ENCODE peak calls at places on chromosomes 4 and X, in eight cellular contexts. C is dorsolateral prefrontal cortex; A is thoracic aorta; V is mucosa of descending colon; I is OCI-LY7; E is fibroblast of pulmonary artery; N is breast epithelium; F is CD8-positive, alpha-beta T cell. T is an unnamed sample.

GRCh38 chr4:154743683-154744340 is at the start of gene LRAT:
- DNase-seq in C (no peak), A (no peak), V (peak; percentile 72), I (no peak), E (no peak), N (peak; percentile 64), F (no peak), T (no peak)

GRCh38 chr4:87978656-87979055 is 3.1 kb downstream of the SPP1 start:
- DNase-seq in C (no peak), A (no peak), V (no peak), I (no peak), E (no peak), N (no peak), F (no peak), T (no peak)

GRCh38 chr4:48254381-48255072 is 15.1 kb downstream of the TEC start:
- DNase-seq in C (no peak), A (no peak), V (no peak), I (no peak), E (peak; percentile 79), N (no peak), F (no peak), T (no peak)

GRCh38 chrX:11435568-11435967 is 142.4 kb downstream of the AMELX start:
- DNase-seq in C (no peak), A (no peak), V (no peak), I (no peak), E (peak; percentile 84), N (no peak), F (no peak), T (peak; percentile 25)

GRCh38 chr4:24927039-24927438 is 14.2 kb upstream of the CCDC149 start:
- DNase-seq in C (no peak), A (no peak), V (no peak), I (no peak), E (no peak), N (no peak), F (no peak), T (no peak)

GRCh38 chrX:41688835-41689234 is at the start of gene GPR34:
- DNase-seq in C (no peak), A (no peak), V (no peak), I (no peak), E (no peak), N (no peak), F (no peak), T (no peak)

GRCh38 chr4:169847171-169847570 is 89.4 kb upstream of the HPF1 start:
- DNase-seq in C (no peak), A (no peak), V (no peak), I (no peak), E (no peak), N (no peak), F (no peak), T (no peak)

GRCh38 chr4:13711233-13711775 is 83.8 kb upstream of the BOD1L1 start:
- DNase-seq in C (no peak), A (no peak), V (no peak), I (no peak), E (no peak), N (no peak), F (no peak), T (no peak)

GRCh38 chrX:152601848-152602616 is 35.7 kb upstream of the GABRQ start:
- DNase-seq in C (no peak), A (no peak), V (no peak), I (peak; percentile 19), E (no peak), N (no peak), F (no peak), T (peak; percentile 13)

DNA sequence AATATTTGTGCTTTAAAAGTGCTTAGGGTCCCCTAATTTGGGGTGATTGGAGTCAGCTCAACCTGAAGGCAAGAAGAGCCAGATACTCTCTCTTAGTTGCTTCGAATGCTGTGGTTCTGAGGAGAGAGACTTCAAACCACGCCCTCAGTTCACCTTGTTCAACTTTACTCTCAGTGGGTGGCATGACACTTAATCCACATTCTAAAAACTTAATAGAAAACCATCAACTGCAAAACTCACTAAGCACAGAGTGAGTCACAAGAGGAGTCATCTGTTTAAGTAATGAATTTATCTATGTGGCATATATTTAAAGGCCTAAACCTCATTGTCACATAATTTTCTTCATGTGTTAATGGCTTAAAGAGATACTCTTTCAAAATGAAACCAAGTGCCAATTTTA is 99.5 kb upstream of the SLC4A4 start:
- DNase-seq in C (no peak), A (no peak), V (no peak), I (no peak), E (no peak), N (no peak), F (no peak), T (no peak)
- TF ChIP-seq CTCF in C (no peak), A (no peak), V (no peak), I (no peak), E (no peak), N (no peak), F (no peak), T (no peak)

DNA sequence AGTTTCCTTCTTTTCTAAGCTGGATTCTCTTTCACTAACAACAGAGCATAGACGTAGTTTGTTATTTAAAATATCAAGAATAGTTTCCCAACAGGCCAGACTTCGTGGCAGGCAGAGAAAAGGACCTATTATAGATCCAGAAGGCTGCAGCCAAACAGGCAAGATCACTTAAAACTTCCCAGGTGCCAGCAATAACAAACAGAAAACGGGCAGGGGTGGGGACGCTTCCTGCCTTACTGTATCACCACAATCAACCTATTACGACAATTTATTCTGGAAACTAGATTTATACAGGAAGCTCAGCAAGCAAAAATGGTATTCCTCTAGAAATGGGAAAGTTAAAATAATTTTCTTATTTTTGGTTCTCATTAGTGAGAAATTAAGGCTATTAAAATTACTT is 22.1 kb downstream of the RWDD4 start:
- DNase-seq in C (no peak), A (peak; percentile 19), V (no peak), I (no peak), E (no peak), N (no peak), F (no peak), T (no peak)
- H3K4me3 ChIP-seq in C (no peak overlapping the region), A (peak overlapping the region; percentile 57), V (no peak overlapping the region), I (no peak overlapping the region), E (no peak overlapping the region), N (peak overlapping the region; percentile 29), F (no peak overlapping the region), T (no peak overlapping the region)

GRCh38 chrX:139429913-139430312 is 100.6 kb upstream of the F9 start:
- DNase-seq in C (no peak), A (no peak), V (no peak), I (no peak), E (no peak), N (no peak), F (no peak), T (no peak)
- TF ChIP-seq CTCF in C (no peak), A (no peak), V (no peak), I (peak; percentile 21), E (no peak), N (no peak), F (no peak), T (no peak)

DNA sequence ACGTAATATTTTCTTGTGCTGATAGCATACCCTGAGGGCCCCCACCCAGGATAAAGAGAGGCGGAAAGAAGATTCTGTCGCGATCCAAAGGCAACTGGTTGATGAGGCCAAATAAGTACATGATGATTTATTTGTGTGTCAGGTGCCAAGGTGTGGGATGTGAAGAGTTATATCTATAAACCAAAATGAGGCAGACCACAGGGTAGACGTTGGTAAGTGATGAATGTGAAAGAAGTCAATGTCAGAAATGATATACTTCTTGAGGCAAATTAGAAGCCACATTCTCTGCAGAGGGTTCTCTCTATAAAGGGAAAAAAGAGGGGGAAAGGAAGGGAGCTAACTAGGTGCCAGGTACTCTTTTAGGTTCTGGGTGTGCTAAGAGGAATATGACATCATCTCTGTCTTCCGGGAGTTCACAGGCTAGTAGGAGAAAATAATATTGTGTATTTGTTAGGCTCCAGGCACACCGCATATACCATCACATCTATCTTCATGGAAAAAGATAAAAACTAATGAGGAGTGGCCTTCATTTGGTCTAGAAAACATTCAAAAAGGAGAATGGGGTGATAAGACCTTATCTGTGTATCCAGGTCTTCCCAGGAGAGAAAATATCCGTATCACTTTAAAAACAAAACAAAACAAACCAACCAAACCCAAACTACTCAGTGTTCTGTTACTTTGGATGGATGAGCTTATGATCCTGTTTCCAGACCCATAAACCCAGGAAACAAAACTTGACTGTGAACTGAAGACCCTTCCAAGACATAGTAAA is 4.8 kb upstream of the SH2D1A start:
- DNase-seq in C (no peak), A (no peak), V (no peak), I (no peak), E (no peak), N (no peak), F (no peak), T (no peak)
- H3K4me3 ChIP-seq in C (no peak overlapping the region), A (no peak overlapping the region), V (no peak overlapping the region), I (no peak overlapping the region), E (no peak overlapping the region), N (no peak overlapping the region), F (no peak overlapping the region), T (no peak overlapping the region)

DNA sequence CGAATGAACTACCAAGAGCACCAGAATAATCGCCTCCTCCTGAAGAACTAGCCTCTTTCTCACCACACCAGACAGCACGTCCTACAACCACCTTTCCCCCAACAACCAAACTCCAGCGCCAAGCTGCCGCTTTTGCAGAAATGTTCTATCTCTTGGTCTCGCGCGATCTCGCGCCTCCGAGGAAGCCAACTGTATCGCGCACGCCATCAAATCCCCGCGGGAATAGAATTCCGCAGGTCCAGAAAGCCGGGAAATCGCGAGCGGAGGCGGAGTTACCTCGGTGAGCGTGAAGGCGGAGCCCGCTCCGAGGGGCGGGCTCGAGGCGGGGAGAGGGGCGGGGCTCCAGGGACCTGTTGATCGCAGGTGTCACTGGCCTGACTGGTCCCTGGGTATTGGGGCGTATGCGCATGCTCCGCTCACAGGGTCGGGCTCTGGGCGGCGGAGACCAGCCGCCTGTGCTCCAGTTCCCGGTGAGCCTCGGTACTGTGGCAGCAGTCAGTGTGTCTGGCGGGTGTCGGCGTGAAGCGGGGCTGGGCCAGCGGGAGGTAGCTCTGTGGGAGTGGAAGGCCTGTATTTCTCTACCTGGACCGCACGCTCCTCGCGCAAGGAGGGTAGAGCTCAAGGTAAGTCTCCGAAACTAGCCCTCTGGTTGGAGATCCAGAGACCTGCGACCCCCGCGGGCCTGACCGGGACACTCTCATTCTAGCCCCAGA is at the start of gene USP53:
- DNase-seq in C (peak; percentile 94), A (peak; percentile 90), V (peak; percentile 99), I (peak; percentile 95), E (peak; percentile 99), N (peak; percentile 99), F (peak; percentile 94), T (peak; percentile 97)
- TF ChIP-seq CTCF in C (no peak), A (no peak), V (peak; percentile 10), I (no peak), E (no peak), N (peak; percentile 30), F (no peak), T (no peak)